ENCODE peak calls at places on chromosomes 11 and 22, in seven cellular contexts. Z is GM13976; N is nephron progenitor cell; E is brain microvascular endothelial cell; J is A549; S is CD4-positive, alpha-beta T cell; P is lung. H is an unnamed sample.

GRCh38 chr11:111229604-111230003 is 15.9 kb upstream of the POU2AF2 start:
- DNase-seq in J (no peak), S (no peak), N (no peak), E (no peak), P (no peak), Z (no peak), H (no peak)

GRCh38 chr11:2592559-2593392 is 107.0 kb downstream of the KCNQ1OT1 start:
- DNase-seq in Z (peak), J (no peak), E (no peak), S (no peak), P (peak), N (no peak), H (no peak)

GRCh38 chr11:15903246-15903645 is 453.1 kb downstream of the SOX6 start:
- DNase-seq in S (no peak), E (no peak), P (no peak), Z (no peak), N (no peak), J (peak), H (no peak)

GRCh38 chr11:88231894-88232482 is 56.7 kb upstream of the RAB38 start:
- DNase-seq in S (no peak), P (no peak), J (peak), E (peak), Z (peak), N (peak), H (no peak)

GRCh38 chr11:19956228-19956627 is 204.0 kb downstream of the DBX1 start:
- DNase-seq in P (no peak), S (no peak), N (no peak), J (no peak), E (no peak), Z (no peak), H (no peak)

GRCh38 chr11:124339671-124340447 is 19.9 kb upstream of the OR8D2 start:
- DNase-seq in J (no peak), Z (no peak), N (no peak), P (no peak), E (no peak), S (no peak), H (no peak)

GRCh38 chr11:117610045-117610444 is 187.0 kb downstream of the DSCAML1 start:
- DNase-seq in Z (peak), N (no peak), S (no peak), E (peak), P (no peak), J (peak), H (no peak)

GRCh38 chr11:60169264-60169915 is 13.5 kb downstream of the MS4A6A start:
- DNase-seq in N (peak), P (no peak), S (no peak), Z (no peak), E (peak), J (peak), H (no peak)

GRCh38 chr11:103433976-103434375 is 324.8 kb downstream of the DYNC2H1 start:
- DNase-seq in P (no peak), J (no peak), Z (no peak), E (no peak), S (no peak), N (no peak), H (no peak)

GRCh38 chr11:1298695-1299492 is 10.5 kb downstream of the TOLLIP start:
- DNase-seq in E (no peak), N (peak), P (peak), S (no peak), Z (no peak), J (peak), H (peak)

GRCh38 chr11:91433284-91434010 is 791.2 kb upstream of the FAT3 start:
- DNase-seq in P (no peak), N (no peak), Z (no peak), S (no peak), E (peak), J (no peak), H (no peak)

GRCh38 chr11:20406484-20406883 is 19.0 kb downstream of the PRMT3 start:
- DNase-seq in J (no peak), P (no peak), N (no peak), S (no peak), Z (no peak), E (no peak), H (no peak)

GRCh38 chr11:118957968-118958367 is 1.9 kb downstream of the UPK2 start:
- DNase-seq in P (no peak), N (no peak), Z (no peak), S (no peak), J (no peak), E (no peak), H (no peak)

GRCh38 chr11:118572914-118573550 is 823 bp downstream of the ARCN1 start:
- DNase-seq in N (no peak), Z (peak), S (no peak), J (peak), P (no peak), E (peak), H (no peak)

GRCh38 chr11:124174001-124174400 is 9.1 kb upstream of the OR10D3 start:
- DNase-seq in J (peak), S (no peak), E (peak), N (peak), P (no peak), Z (no peak), H (no peak)

GRCh38 chr11:120424970-120425332 is 86.6 kb upstream of the GRIK4 start:
- DNase-seq in J (no peak), S (no peak), Z (peak), E (no peak), P (no peak), N (peak), H (no peak)

GRCh38 chr22:42076764-42077485 is 2.6 kb upstream of the SMDT1 start:
- DNase-seq in N (no peak), Z (no peak), S (no peak), E (no peak), J (no peak), P (no peak), H (no peak)

GRCh38 chr11:9094420-9094819 is 3.0 kb upstream of the SCUBE2 start:
- DNase-seq in E (no peak), J (no peak), P (no peak), S (no peak), N (no peak), Z (no peak), H (no peak)

GRCh38 chr11:93476796-93477195 is 66.4 kb downstream of the SMCO4 start:
- DNase-seq in J (peak), Z (no peak), N (no peak), S (no peak), P (no peak), E (peak), H (no peak)

GRCh38 chr11:99911116-99911515 is 776.0 kb upstream of the ARHGAP42 start:
- DNase-seq in Z (no peak), P (no peak), E (no peak), S (no peak), N (no peak), J (no peak), H (no peak)

GRCh38 chr22:24190159-24190540 is 8.9 kb downstream of the SUSD2 start:
- DNase-seq in P (no peak), J (no peak), Z (no peak), N (no peak), S (no peak), E (no peak), H (peak)

GRCh38 chr11:35852056-35852455 is 91.8 kb upstream of the LDLRAD3 start:
- DNase-seq in J (no peak), P (no peak), Z (no peak), E (no peak), S (no peak), N (no peak), H (no peak)

GRCh38 chr22:42742940-42743339 is 22.3 kb upstream of the A4GALT start:
- DNase-seq in P (no peak), S (no peak), Z (peak), N (no peak), E (no peak), J (no peak), H (no peak)

GRCh38 chr11:64334764-64335741 is 5.0 kb upstream of the CCDC88B start:
- DNase-seq in P (peak), J (peak), N (peak), E (peak), S (no peak), Z (peak), H (peak)

GRCh38 chr22:50034126-50035081 is 21.8 kb upstream of the IL17REL start:
- DNase-seq in S (no peak), J (no peak), N (no peak), E (no peak), Z (no peak), P (no peak), H (no peak)

GRCh38 chr11:72824020-72824419 is 9.8 kb downstream of the ATG16L2 start:
- DNase-seq in J (no peak), S (no peak), P (no peak), E (no peak), Z (no peak), N (no peak), H (no peak)

GRCh38 chr22:48729499-48730171 is 1098.0 kb downstream of the BRD1 start:
- DNase-seq in Z (no peak), E (no peak), J (no peak), P (no peak), N (no peak), S (no peak), H (no peak)

GRCh38 chr11:32615422-32615821 is 31.8 kb downstream of the EIF3M start:
- DNase-seq in Z (peak), J (no peak), S (no peak), P (no peak), E (no peak), N (no peak), H (no peak)
- TF ChIP-seq CTCF in Z (peak), J (peak), S (no peak), P (no peak), E (no peak), N (no peak), H (no peak)

GRCh38 chr11:47253660-47254059 is 4.1 kb upstream of the NR1H3 start:
- DNase-seq in J (no peak), Z (no peak), E (no peak), N (no peak), P (no peak), S (no peak), H (no peak)
- TF ChIP-seq CTCF in J (no peak), Z (no peak), E (no peak), N (no peak), P (no peak), S (no peak), H (no peak)

DNA sequence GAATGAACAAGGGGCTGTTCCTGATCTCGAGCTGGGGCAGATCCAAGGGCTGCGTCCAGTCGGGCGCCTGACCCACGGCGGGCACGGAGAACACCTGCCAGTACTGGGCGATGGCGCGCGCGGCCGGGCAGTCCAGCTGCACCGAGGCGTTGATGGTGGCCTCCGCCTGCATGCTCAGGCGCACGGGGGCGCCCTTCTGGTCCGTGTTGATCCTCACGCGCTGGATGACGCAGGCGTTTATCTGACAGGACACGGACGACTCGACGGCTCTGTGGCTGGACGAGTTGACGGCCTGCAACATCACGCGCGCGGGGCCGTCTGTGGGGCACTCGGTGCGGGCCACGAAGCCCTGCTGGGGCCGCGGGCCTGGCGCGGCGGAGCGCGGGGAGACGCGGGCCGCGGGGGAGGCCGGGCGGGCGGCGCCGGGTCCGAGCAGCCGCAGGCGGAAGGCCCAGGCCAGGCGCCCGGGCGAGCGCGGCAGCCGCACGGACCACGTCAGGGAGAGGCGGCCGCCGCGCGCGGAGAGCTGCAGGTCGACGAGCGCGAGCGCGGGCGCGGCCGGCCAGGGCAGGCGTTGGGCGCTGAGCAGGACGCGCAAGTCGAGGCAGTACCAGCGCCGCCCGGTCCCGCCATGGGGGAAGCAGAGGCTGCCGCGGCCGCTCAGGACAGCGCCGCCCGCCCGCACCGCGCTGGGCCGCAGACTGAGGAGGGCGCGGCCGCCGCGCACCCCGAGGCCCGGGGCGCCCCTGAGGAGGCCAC is 515 bp downstream of the PKDREJ start:
- DNase-seq in S (no peak), Z (no peak), J (no peak), E (peak), N (peak), P (peak), H (no peak)
- TF ChIP-seq CTCF in S (no peak), Z (no peak), J (no peak), E (peak), N (peak), P (peak), H (no peak)

DNA sequence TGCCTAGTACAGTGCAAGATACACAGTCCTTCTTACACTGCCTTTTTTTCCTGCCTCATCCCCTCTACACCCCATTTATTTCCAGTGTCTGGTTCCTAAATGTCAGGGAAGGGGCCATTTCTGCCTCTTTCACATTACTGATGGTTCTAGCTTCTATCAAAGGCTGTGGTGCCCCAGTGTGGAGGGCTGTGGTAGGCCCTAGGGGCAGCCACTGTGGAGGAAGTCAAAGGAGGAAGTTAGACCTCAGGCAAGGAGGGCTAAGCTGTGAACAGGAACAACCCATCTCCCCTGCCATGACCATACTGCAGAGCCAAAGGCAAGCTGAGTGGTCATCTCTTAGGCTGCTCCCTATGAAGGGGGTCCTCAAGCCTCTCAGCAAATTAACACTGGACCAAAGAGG is 81.9 kb upstream of the CRTAM start:
- DNase-seq in Z (peak), N (no peak), P (no peak), S (peak), E (no peak), J (no peak), H (peak)
- TF ChIP-seq CTCF in Z (peak), N (no peak), P (peak), S (peak), E (peak), J (no peak), H (no peak)

GRCh38 chr11:96472085-96472484 is 82.3 kb downstream of the JRKL start:
- DNase-seq in J (no peak), E (no peak), N (no peak), S (no peak), Z (peak), P (no peak), H (no peak)
- TF ChIP-seq CTCF in J (no peak), E (no peak), N (no peak), S (no peak), Z (no peak), P (no peak), H (no peak)

DNA sequence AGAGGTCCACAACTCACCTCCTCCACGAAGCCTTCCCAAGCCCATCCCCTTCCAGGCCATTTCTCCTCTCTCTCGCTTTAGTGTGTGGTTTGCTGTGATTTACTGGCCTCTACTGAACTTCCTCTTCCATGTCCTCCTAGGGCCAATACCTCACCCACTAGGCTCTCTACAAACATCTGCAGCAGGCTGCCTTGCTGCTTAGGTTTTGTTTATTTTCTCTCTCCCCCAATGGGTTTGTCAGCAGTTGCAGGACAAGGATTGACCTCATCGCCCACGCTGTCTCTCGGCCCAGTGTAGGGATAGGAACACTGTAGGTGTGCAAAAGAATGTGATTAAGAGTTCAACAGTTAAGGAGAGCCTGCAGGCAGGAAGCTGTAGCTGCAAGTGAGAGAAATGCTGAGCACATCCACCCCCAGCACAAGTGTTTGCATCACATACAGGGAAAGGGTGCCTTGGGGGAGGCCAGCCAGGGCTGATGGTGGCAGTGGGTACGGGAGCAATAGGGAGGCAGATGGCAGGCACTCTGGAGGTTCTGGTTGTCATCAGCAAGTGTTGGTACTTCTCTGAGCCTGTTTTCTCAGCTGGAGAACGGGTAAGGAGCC is 1.4 kb downstream of the PC start:
- DNase-seq in N (peak), S (no peak), E (peak), Z (no peak), P (no peak), J (no peak), H (no peak)
- TF ChIP-seq CTCF in N (no peak), S (no peak), E (peak), Z (no peak), P (no peak), J (no peak), H (no peak)

GRCh38 chr22:37202001-37202555 is 10.2 kb downstream of the SSTR3 start:
- DNase-seq in J (no peak), N (no peak), P (no peak), Z (no peak), S (no peak), E (no peak), H (no peak)
- TF ChIP-seq CTCF in J (no peak), N (no peak), P (no peak), Z (no peak), S (no peak), E (no peak), H (no peak)

DNA sequence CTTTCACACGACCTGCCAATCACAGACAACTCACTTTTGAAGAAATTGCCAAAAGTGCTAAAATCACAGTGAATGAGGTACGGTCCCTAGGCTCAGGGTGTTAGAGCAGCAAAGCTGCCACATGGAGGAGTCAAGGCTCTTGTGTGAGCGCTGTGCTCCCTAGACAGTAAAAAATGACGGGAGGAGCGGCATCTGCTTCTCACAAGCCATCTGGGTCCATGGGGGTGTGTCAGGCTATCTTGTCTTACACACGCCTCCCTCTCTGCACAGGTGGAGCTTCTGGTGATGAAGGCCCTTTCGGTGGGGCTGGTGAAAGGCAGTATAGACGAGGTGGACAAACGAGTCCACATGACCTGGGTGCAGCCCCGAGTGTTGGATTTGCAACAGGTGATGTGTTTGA is 14.8 kb downstream of the PSMD13 start:
- DNase-seq in E (no peak), S (no peak), N (no peak), J (no peak), Z (no peak), P (no peak), H (no peak)
- TF ChIP-seq CTCF in E (no peak), S (no peak), N (no peak), J (no peak), Z (no peak), P (no peak), H (no peak)

GRCh38 chr11:101759771-101760450 is 154.9 kb upstream of the CEP126 start:
- DNase-seq in P (no peak), N (no peak), E (no peak), Z (no peak), J (peak), S (no peak), H (no peak)
- TF ChIP-seq CTCF in P (no peak), N (no peak), E (peak), Z (no peak), J (peak), S (no peak), H (no peak)

H was measured in activated B cell treated with CpG ODN at 0.5 μM for 24 hours.